ENCODE peak calls at places on chromosomes 3 and 15, in ten cellular contexts. O is stimulated activated CD4-positive, alpha-beta T cell treated with anti-CD3 and anti-CD28 coated beads, Interleukin-1b, Interleukin-23, amount 100 ng/mL, for 24 hours; W is NCI-H2029; N is EH; I is fibroblast of pulmonary artery; V is PC-3; L is SK-N-DZ; J is ureter; K is HTR-8/SVneo; S is left cardiac atrium. M is an unnamed sample.

GRCh38 chr15:90817117-90818057 is 51.0 kb upstream of the FURIN start:
- DNase-seq in O (no peak), W (no peak), N (no peak), I (no peak), V (no peak), L (no peak), J (no peak), K (no peak), S (no peak), M (no peak)

GRCh38 chr3:126983653-126984390 is 907 bp downstream of the PLXNA1 start:
- DNase-seq in O (no peak), W (no peak), N (peak; percentile 45), I (peak; percentile 42), V (no peak), L (peak; percentile 59), J (no peak), K (peak; percentile 29), S (no peak), M (peak; percentile 57)

GRCh38 chr15:49421991-49422390 is 1.1 kb upstream of the FGF7 start:
- DNase-seq in O (no peak), W (no peak), N (peak; percentile 52), I (peak; percentile 66), V (peak; percentile 68), L (peak; percentile 56), J (no peak), K (peak; percentile 9), S (peak; percentile 54), M (no peak)

GRCh38 chr3:169583269-169583668 is 80.2 kb downstream of the MECOM start:
- DNase-seq in O (no peak), W (no peak), N (no peak), I (no peak), V (no peak), L (no peak), J (no peak), K (no peak), S (no peak), M (no peak)

GRCh38 chr3:13515786-13516783 is 32.8 kb upstream of the FBLN2 start:
- DNase-seq in O (no peak), W (no peak), N (no peak), I (peak; percentile 22), V (no peak), L (no peak), J (no peak), K (no peak), S (peak; percentile 44), M (no peak)

GRCh38 chr15:40322531-40323238 is 807 bp upstream of the INAFM2 start:
- DNase-seq in O (no peak), W (no peak), N (peak; percentile 69), I (peak; percentile 52), V (no peak), L (no peak), J (no peak), K (no peak), S (peak; percentile 47), M (no peak)

GRCh38 chr3:111618945-111619344 is 23.8 kb upstream of the ZBED2 start:
- DNase-seq in O (no peak), W (no peak), N (no peak), I (no peak), V (no peak), L (no peak), J (no peak), K (no peak), S (no peak), M (no peak)

GRCh38 chr3:49873623-49874022 is 3.9 kb upstream of the CAMKV start:
- DNase-seq in O (no peak), W (no peak), N (no peak), I (no peak), V (no peak), L (no peak), J (no peak), K (no peak), S (no peak), M (no peak)

GRCh38 chr15:70419046-70419445 is 321.3 kb upstream of the TLE3 start:
- DNase-seq in O (no peak), W (no peak), N (no peak), I (no peak), V (no peak), L (no peak), J (no peak), K (no peak), S (no peak), M (no peak)

GRCh38 chr3:14179114-14179465 is 473 bp downstream of the LSM3 start:
- DNase-seq in O (no peak), W (no peak), N (no peak), I (no peak), V (no peak), L (no peak), J (no peak), K (no peak), S (no peak), M (no peak)

GRCh38 chr3:21328982-21329381 is 422.0 kb downstream of the ZNF385D start:
- DNase-seq in O (no peak), W (no peak), N (no peak), I (no peak), V (no peak), L (no peak), J (no peak), K (no peak), S (no peak), M (no peak)

GRCh38 chr3:126342991-126343661 is 14.1 kb downstream of the KLF15 start:
- DNase-seq in O (no peak), W (no peak), N (peak; percentile 11), I (peak; percentile 11), V (no peak), L (peak; percentile 64), J (peak; percentile 42), K (no peak), S (no peak), M (no peak)

GRCh38 chr3:179015551-179016020 is 56.0 kb downstream of the ZMAT3 start:
- DNase-seq in O (peak; percentile 36), W (peak; percentile 66), N (peak; percentile 82), I (peak; percentile 89), V (peak; percentile 96), L (peak; percentile 76), J (peak; percentile 72), K (peak; percentile 42), S (no peak), M (no peak)

GRCh38 chr15:78083687-78084358 is 6.3 kb upstream of the TBC1D2B start:
- DNase-seq in O (no peak), W (no peak), N (no peak), I (no peak), V (no peak), L (no peak), J (no peak), K (no peak), S (no peak), M (no peak)

GRCh38 chr3:81395739-81396138 is 365.7 kb downstream of the GBE1 start:
- DNase-seq in O (no peak), W (no peak), N (no peak), I (no peak), V (no peak), L (peak; percentile 82), J (no peak), K (no peak), S (no peak), M (no peak)

GRCh38 chr3:185460719-185461350 is 38.0 kb downstream of the TMEM41A start:
- DNase-seq in O (no peak), W (no peak), N (peak; percentile 26), I (peak; percentile 56), V (peak; percentile 75), L (no peak), J (no peak), K (peak; percentile 40), S (no peak), M (peak; percentile 21)

GRCh38 chr3:159513867-159514380 is 474.7 kb upstream of the IL12A start:
- DNase-seq in O (no peak), W (no peak), N (peak; percentile 34), I (no peak), V (no peak), L (no peak), J (no peak), K (no peak), S (no peak), M (no peak)

GRCh38 chr3:123285479-123285878 is 83.7 kb downstream of the SEC22A start:
- DNase-seq in O (no peak), W (no peak), N (no peak), I (no peak), V (no peak), L (no peak), J (no peak), K (no peak), S (no peak), M (no peak)

GRCh38 chr3:112818289-112818688 is 28.4 kb downstream of the CD200R1L start:
- DNase-seq in O (no peak), W (no peak), N (peak; percentile 61), I (no peak), V (peak; percentile 62), L (no peak), J (no peak), K (no peak), S (no peak), M (no peak)

GRCh38 chr3:79729096-79729495 is 38.7 kb downstream of the ROBO1 start:
- DNase-seq in O (no peak), W (no peak), N (no peak), I (peak; percentile 22), V (peak; percentile 51), L (no peak), J (no peak), K (peak; percentile 28), S (peak; percentile 22), M (no peak)

GRCh38 chr3:72996473-72997333 is at the start of gene PPP4R2:
- DNase-seq in O (peak; percentile 76), W (peak; percentile 61), N (peak; percentile 91), I (peak; percentile 90), V (peak; percentile 93), L (peak; percentile 84), J (peak; percentile 91), K (peak; percentile 82), S (peak; percentile 93), M (peak; percentile 78)

M was measured in 8988T.